ENCODE peak calls at places on chromosomes 4 and X, in six cellular contexts. P is GM13977, D is fibroblast of lung, M is type B pancreatic cell, B is astrocyte of the spinal cord, O is nephron progenitor cell. K is an unnamed sample.

GRCh38 chr4:69800599-69800998 is 40.2 kb upstream of the SULT1B1 start:
- DNase-seq in P (no peak), D (peak), M (no peak), B (peak), O (no peak), K (no peak)

GRCh38 chr4:11720292-11720691 is 291.6 kb upstream of the HS3ST1 start:
- DNase-seq in P (peak), D (peak), M (no peak), B (peak), O (no peak), K (no peak)

GRCh38 chrX:10050481-10050880 is 83.3 kb downstream of the CLDN34 start:
- DNase-seq in P (no peak), D (peak), M (peak), B (peak), O (no peak), K (no peak)

GRCh38 chr4:169253904-169254303 is 16.9 kb downstream of the SH3RF1 start:
- DNase-seq in P (no peak), D (peak), M (no peak), B (peak), O (no peak), K (no peak)

GRCh38 chr4:40486534-40486933 is 143.1 kb downstream of the RBM47 start:
- DNase-seq in P (no peak), D (peak), M (no peak), B (no peak), O (no peak), K (no peak)

GRCh38 chr4:116016201-116016600 is 902.8 kb upstream of the NDST4 start:
- DNase-seq in P (no peak), D (peak), M (no peak), B (peak), O (no peak), K (no peak)

GRCh38 chr4:28225005-28225404 is 1364.4 kb downstream of the STIM2 start:
- DNase-seq in P (no peak), D (peak), M (no peak), B (peak), O (no peak), K (no peak)

GRCh38 chr4:139208404-139208945 is 31.5 kb upstream of the ELF2 start:
- DNase-seq in P (peak), D (peak), M (no peak), B (peak), O (no peak), K (no peak)

DNA sequence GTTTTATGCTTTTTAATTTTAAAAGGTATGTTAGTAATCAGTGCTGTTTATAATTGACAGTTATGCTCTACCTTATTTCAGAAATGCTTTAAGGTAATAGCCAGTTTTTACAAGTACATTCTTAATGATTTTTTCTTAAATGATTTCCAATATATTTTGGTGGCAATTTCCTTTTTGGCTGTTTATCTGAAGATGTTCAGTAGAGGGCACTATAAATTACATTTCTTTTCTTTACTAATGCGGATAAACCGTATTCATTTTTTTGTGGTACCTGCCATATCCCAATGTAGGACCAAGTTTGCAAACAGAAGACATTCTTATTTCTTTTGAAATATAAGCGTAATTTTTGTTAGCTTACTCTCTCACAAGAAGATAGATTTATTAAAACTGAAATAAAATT is 65.4 kb downstream of the CCKAR start:
- DNase-seq in P (no peak), D (no peak), M (no peak), B (no peak), O (no peak), K (no peak)
- TF ChIP-seq CTCF in P (no peak), D (no peak), M (peak), B (no peak), O (no peak), K (no peak)

GRCh38 chrX:94288325-94288724 is 614.3 kb downstream of the FAM133A start:
- DNase-seq in P (no peak), D (no peak), M (no peak), B (no peak), O (no peak), K (no peak)
- TF ChIP-seq CTCF in P (no peak), D (no peak), M (peak), B (no peak), O (peak), K (no peak)

GRCh38 chrX:40175416-40176255 is 77.9 kb upstream of the BCOR start:
- DNase-seq in P (peak), D (peak), M (peak), B (peak), O (peak), K (peak)

GRCh38 chrX:40172169-40172979 is 74.6 kb upstream of the BCOR start:
- DNase-seq in P (no peak), D (peak), M (no peak), B (peak), O (peak), K (no peak)

GRCh38 chrX:40172980-40173661 is 75.4 kb upstream of the BCOR start:
- DNase-seq in P (no peak), D (no peak), M (no peak), B (no peak), O (no peak), K (no peak)

GRCh38 chrX:40174594-40175415 is 77.0 kb upstream of the BCOR start:
- DNase-seq in P (no peak), D (peak), M (peak), B (peak), O (peak), K (no peak)

GRCh38 chrX:40173662-40174593 is 76.2 kb upstream of the BCOR start:
- DNase-seq in P (no peak), D (peak), M (no peak), B (no peak), O (peak), K (peak)
- TF ChIP-seq CTCF in P (peak), D (no peak), M (no peak), B (no peak), O (no peak), K (no peak)

GRCh38 chr4:34417160-34417559 is 1827.2 kb downstream of the ARAP2 start:
- DNase-seq in P (no peak), D (no peak), M (no peak), B (no peak), O (no peak), K (no peak)

DNA sequence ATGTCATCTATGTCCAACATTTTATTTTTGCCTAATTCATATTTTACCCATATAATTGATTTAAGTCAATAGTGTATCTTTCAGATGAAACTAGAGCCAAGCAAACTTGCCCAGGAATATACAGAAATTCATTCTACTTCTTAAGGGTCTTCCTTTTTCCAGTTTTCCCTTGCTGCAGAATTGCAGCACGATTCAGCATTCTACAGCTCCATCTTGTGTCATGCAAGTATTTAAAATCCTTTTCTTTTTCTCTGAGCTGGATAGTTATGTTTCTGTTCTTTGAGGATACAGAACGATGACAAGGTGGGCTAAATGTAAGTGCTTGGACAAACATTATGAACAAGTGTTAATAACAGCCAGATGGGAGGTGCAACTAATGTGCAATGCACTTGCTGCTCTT is 1821.8 kb downstream of the ARAP2 start:
- DNase-seq in P (no peak), D (peak), M (no peak), B (peak), O (no peak), K (no peak)
- TF ChIP-seq CTCF in P (peak), D (no peak), M (no peak), B (no peak), O (no peak), K (no peak)

DNA sequence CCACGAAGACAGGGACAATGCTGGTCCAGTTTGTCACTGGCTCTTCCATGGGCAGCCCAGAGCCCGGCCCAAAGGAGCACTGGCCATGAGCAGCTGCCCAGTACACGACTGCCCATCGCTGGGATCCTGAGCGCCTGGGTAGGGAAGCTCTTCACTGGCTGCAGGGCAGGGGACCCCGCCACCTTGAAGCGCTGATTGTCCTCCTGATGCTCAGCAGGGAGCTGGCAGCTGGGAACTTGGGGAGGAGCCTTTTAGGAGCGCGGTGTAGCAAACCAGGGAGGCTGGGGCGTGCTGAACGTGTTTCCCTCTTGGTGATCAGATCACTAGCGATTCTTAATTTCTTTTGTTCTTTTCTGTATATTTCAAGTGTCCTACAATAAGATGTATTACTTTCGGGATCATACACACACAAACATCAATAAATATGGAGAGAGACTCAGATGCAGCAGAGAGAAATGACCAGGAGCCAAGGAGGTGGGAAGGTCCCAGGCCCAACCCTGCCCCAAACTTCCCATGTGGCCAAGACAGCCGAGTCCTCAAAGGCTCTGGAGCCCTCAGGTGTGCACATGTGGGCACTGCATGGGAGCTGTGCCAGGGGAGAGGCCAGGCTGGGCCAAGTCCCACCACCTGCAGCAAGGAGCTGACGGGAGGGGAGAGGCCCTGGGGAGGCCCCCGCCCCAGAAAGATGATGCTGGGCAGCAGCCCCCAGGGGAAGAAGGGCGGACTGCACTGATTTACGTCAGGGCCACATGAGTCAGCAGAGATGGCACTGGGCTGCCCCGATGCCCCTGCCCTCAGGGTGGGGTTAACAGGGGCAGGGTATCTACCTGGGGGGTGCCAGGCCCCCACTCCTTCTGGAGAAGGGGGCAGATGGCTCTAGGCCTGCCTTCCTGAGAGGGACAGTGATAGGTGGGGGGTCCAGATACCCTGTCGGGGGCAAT is 1.6 kb downstream of the L1CAM start:
- DNase-seq in P (no peak), D (no peak), M (no peak), B (no peak), O (no peak), K (no peak)
- TF ChIP-seq CTCF in P (peak), D (no peak), M (no peak), B (no peak), O (no peak), K (no peak)

DNA sequence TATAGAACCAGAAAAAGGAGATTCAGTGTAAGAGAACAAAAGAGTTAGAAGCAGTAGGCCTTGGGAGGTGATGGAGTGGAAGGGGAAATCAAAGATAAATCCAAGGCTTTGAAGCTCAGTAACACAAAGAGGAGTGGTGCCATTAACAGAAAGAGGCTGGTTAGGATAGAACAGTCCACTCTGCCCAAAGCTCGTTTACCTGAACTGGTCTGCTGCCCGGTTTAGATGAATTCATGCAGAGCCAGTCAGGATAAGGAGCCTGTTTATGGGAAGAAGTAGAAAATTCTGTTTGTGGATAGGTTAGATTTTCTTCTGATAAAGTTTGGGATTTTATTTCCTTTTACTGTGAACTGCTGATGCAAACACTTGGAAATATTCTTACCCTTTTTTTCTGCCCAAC is 80.6 kb downstream of the HMGB2 start:
- DNase-seq in P (no peak), D (no peak), M (no peak), B (no peak), O (no peak), K (no peak)
- TF ChIP-seq CTCF in P (no peak), D (no peak), M (no peak), B (no peak), O (no peak), K (no peak)

DNA sequence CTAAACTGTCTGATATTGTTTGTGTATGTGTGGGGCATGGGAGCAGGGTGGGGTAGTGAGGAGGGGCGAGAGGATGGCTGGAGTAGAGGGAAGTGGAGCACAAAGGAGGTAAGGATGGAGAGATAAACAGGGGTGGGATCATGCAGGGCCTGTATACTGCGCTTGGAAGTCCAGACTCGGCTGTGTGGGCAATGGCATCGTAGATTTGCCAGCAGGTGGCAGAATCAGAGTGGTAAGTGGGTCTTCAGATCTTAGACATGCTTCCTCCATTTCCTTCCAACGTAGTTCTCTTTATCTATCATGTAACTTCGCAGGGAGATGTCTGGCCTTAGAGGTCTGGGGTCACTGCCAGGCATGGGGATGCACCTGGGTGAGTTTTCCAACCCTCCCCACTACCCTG is 155.5 kb downstream of the PDGFRA start:
- DNase-seq in P (no peak), D (peak), M (no peak), B (peak), O (no peak), K (no peak)
- TF ChIP-seq CTCF in P (peak), D (peak), M (peak), B (peak), O (no peak), K (no peak)

GRCh38 chrX:47618923-47619485 is 653 bp downstream of the SYN1 start:
- DNase-seq in P (no peak), D (no peak), M (no peak), B (no peak), O (no peak), K (no peak)

GRCh38 chrX:47620303-47620685 is 637 bp upstream of the SYN1 start:
- DNase-seq in P (no peak), D (no peak), M (no peak), B (no peak), O (no peak), K (no peak)

GRCh38 chrX:47621851-47622250 is 2.2 kb upstream of the SYN1 start:
- DNase-seq in P (no peak), D (no peak), M (no peak), B (no peak), O (no peak), K (no peak)

GRCh38 chrX:47623540-47624027 is 3.9 kb upstream of the SYN1 start:
- DNase-seq in P (peak), D (peak), M (no peak), B (peak), O (peak), K (peak)

GRCh38 chrX:47619486-47620302 is at the start of gene SYN1:
- DNase-seq in P (peak), D (peak), M (peak), B (peak), O (peak), K (peak)
- TF ChIP-seq CTCF in P (peak), D (no peak), M (peak), B (no peak), O (no peak), K (no peak)

GRCh38 chr4:24211821-24212220 is 322.0 kb upstream of the PPARGC1A start:
- DNase-seq in P (no peak), D (peak), M (no peak), B (peak), O (no peak), K (no peak)
- TF ChIP-seq CTCF in P (no peak), D (no peak), M (no peak), B (no peak), O (no peak), K (no peak)

GRCh38 chr4:103634236-103634635 is 85.5 kb downstream of the TACR3 start:
- DNase-seq in P (no peak), D (no peak), M (no peak), B (no peak), O (no peak), K (no peak)
- TF ChIP-seq CTCF in P (no peak), D (no peak), M (peak), B (no peak), O (no peak), K (no peak)

K was measured in CD8-positive, alpha-beta T cell.